ENCODE peak calls at places on chromosomes 5 and 9, in ten cellular contexts. Z is ELR; G is GM23248; P is activated effector memory CD4-positive, alpha-beta T cell treated with anti-CD3 and anti-CD28 coated beads, Interleukin-2, amount 50 U/mL, for 16 hours; U is activated naive CD8-positive, alpha-beta T cell treated with anti-CD3 and anti-CD28 coated beads for 36 hours; I is psoas muscle; V is osteoblast; K is hepatic stellate cell; H is coronary artery; N is neural crest cell. J is an unnamed sample.

GRCh38 chr5:2039180-2039531 is 156.4 kb upstream of the IRX4 start:
- DNase-seq in K (no peak), V (peak; percentile 27), H (no peak), N (no peak), Z (no peak), U (no peak), G (no peak), I (no peak), P (no peak), J (no peak)

GRCh38 chr9:92474569-92474968 is 7.7 kb downstream of the ASPN start:
- DNase-seq in I (no peak), V (no peak), K (no peak), H (no peak), Z (no peak), P (no peak), U (no peak), G (no peak), N (no peak), J (no peak)

GRCh38 chr5:170638051-170638450 is 134.2 kb downstream of the KCNIP1 start:
- DNase-seq in N (no peak), V (no peak), U (no peak), P (peak; percentile 22), K (no peak), I (no peak), G (no peak), Z (no peak), H (peak; percentile 68), J (no peak)

GRCh38 chr9:130669965-130670364 is 5.6 kb downstream of the PRDM12 start:
- DNase-seq in V (peak; percentile 63), K (no peak), H (no peak), G (no peak), P (no peak), I (no peak), N (no peak), Z (no peak), U (no peak), J (no peak)

GRCh38 chr5:98930972-98931762 is 2.4 kb upstream of the CHD1 start:
- DNase-seq in I (no peak), H (no peak), G (no peak), U (no peak), K (no peak), P (no peak), N (no peak), Z (no peak), V (no peak), J (no peak)

GRCh38 chr5:65326912-65327311 is 154.8 kb downstream of the ADAMTS6 start:
- DNase-seq in I (no peak), N (no peak), U (no peak), H (no peak), P (no peak), V (no peak), G (peak; percentile 41), K (no peak), Z (peak; percentile 18), J (no peak)

GRCh38 chr9:105173836-105174235 is 70.6 kb upstream of the SLC44A1 start:
- DNase-seq in K (no peak), G (no peak), P (no peak), I (no peak), H (no peak), N (no peak), V (no peak), Z (no peak), U (no peak), J (no peak)

GRCh38 chr5:147176422-147176821 is 58.4 kb upstream of the STK32A start:
- DNase-seq in K (no peak), V (peak; percentile 36), P (no peak), G (no peak), Z (no peak), U (no peak), I (no peak), H (no peak), N (no peak), J (no peak)

GRCh38 chr5:127440831-127441230 is 76.6 kb upstream of the PRRC1 start:
- DNase-seq in H (no peak), V (peak; percentile 85), U (no peak), N (no peak), Z (peak; percentile 51), I (no peak), G (peak; percentile 78), P (no peak), K (peak; percentile 48), J (no peak)

GRCh38 chr5:150751096-150751891 is 7.5 kb downstream of the DCTN4 start:
- DNase-seq in G (no peak), U (no peak), N (no peak), I (no peak), Z (peak; percentile 22), H (no peak), V (peak; percentile 67), P (no peak), K (no peak), J (peak; percentile 8)

GRCh38 chr5:56490971-56491468 is 257.9 kb upstream of the ANKRD55 start:
- DNase-seq in U (no peak), N (no peak), Z (no peak), G (no peak), K (no peak), P (peak; percentile 74), V (no peak), I (no peak), H (no peak), J (no peak)

GRCh38 chr9:93088656-93089015 is 7.4 kb upstream of the CARD19 start:
- DNase-seq in G (no peak), H (peak; percentile 35), K (no peak), U (no peak), V (no peak), N (no peak), I (no peak), Z (no peak), P (peak; percentile 31), J (no peak)

GRCh38 chr5:41878598-41879305 is 8.5 kb upstream of the OXCT1 start:
- DNase-seq in G (no peak), H (no peak), I (no peak), V (no peak), K (no peak), P (no peak), U (no peak), Z (no peak), N (no peak), J (no peak)

GRCh38 chr5:1400211-1400855 is 44.9 kb downstream of the SLC6A3 start:
- DNase-seq in H (no peak), Z (no peak), K (no peak), P (no peak), I (peak; percentile 35), G (no peak), U (no peak), V (no peak), N (no peak), J (no peak)

GRCh38 chr5:171850354-171850947 is 64.8 kb downstream of the SMIM23 start:
- DNase-seq in U (no peak), I (no peak), N (no peak), P (no peak), K (no peak), V (peak; percentile 62), G (peak; percentile 16), H (no peak), Z (peak; percentile 52), J (no peak)

GRCh38 chr5:65102501-65102825 is 333.7 kb downstream of the CWC27 start:
- DNase-seq in H (no peak), G (no peak), Z (no peak), K (no peak), V (no peak), U (no peak), N (no peak), P (no peak), I (no peak), J (no peak)

GRCh38 chr9:77128125-77128789 is 49.1 kb upstream of the VPS13A start:
- DNase-seq in G (no peak), Z (no peak), U (no peak), N (no peak), I (no peak), P (no peak), H (no peak), V (no peak), K (no peak), J (no peak)

GRCh38 chr5:176675676-176676360 is 28.5 kb downstream of the TSPAN17 start:
- DNase-seq in G (peak; percentile 62), V (peak; percentile 86), I (no peak), N (peak; percentile 39), H (no peak), P (no peak), U (no peak), Z (peak; percentile 52), K (peak; percentile 53), J (no peak)

GRCh38 chr5:39399135-39400036 is 25.4 kb downstream of the DAB2 start:
- DNase-seq in V (peak; percentile 92), H (no peak), N (no peak), P (no peak), G (peak; percentile 98), K (peak; percentile 73), I (no peak), U (no peak), Z (peak; percentile 99), J (peak; percentile 64)

GRCh38 chr5:109485030-109485429 is 75.3 kb upstream of the PJA2 start:
- DNase-seq in I (peak; percentile 81), Z (peak; percentile 9), V (no peak), N (no peak), K (no peak), U (no peak), G (peak; percentile 11), P (no peak), H (no peak), J (no peak)

GRCh38 chr9:126146254-126147145 is 180.1 kb upstream of the MVB12B start:
- DNase-seq in V (no peak), I (no peak), H (peak; percentile 71), G (peak; percentile 11), U (peak; percentile 32), N (peak; percentile 42), P (peak; percentile 62), K (peak; percentile 22), Z (peak; percentile 39), J (peak; percentile 21)

GRCh38 chr9:98184326-98184725 is 8.1 kb downstream of the CORO2A start:
- DNase-seq in H (no peak), G (no peak), N (no peak), I (peak; percentile 2), V (no peak), U (no peak), P (no peak), Z (no peak), K (no peak), J (no peak)

GRCh38 chr5:147188200-147189108 is 46.4 kb upstream of the STK32A start:
- DNase-seq in K (peak; percentile 35), N (peak; percentile 59), V (peak; percentile 82), P (no peak), G (peak; percentile 75), Z (peak; percentile 72), I (no peak), H (no peak), U (peak; percentile 9), J (peak; percentile 69)

GRCh38 chr9:5622019-5622418 is 6.9 kb upstream of the RIC1 start:
- DNase-seq in V (no peak), U (no peak), H (no peak), N (no peak), G (peak; percentile 91), I (no peak), K (peak; percentile 45), P (no peak), Z (peak; percentile 84), J (no peak)

GRCh38 chr5:157993201-157993600 is 134.3 kb upstream of the CLINT1 start:
- DNase-seq in N (no peak), G (no peak), I (no peak), U (no peak), H (no peak), V (no peak), K (no peak), Z (no peak), P (no peak), J (no peak)

GRCh38 chr9:108673386-108673785 is 182.4 kb downstream of the ACTL7B start:
- DNase-seq in Z (peak; percentile 69), H (peak; percentile 29), V (peak; percentile 74), N (no peak), I (no peak), K (no peak), U (no peak), P (no peak), G (peak; percentile 87), J (no peak)

GRCh38 chr5:84017704-84018240 is 297.1 kb upstream of the HAPLN1 start:
- DNase-seq in U (no peak), N (no peak), V (peak; percentile 48), K (no peak), G (peak; percentile 7), H (no peak), I (no peak), P (no peak), Z (peak; percentile 18), J (peak; percentile 2)

GRCh38 chr9:74921732-74922131 is 31.0 kb downstream of the C9orf40 start:
- DNase-seq in K (no peak), H (no peak), P (no peak), I (no peak), U (no peak), V (no peak), G (no peak), N (no peak), Z (no peak), J (no peak)

J was measured in COLO829.